ENCODE peak calls at places on chromosomes 1 and 21, in eight cellular contexts. B is RPMI8226; Z is pons; V is EL; Q is mucosa of descending colon; K is stimulated activated CD4-positive, alpha-beta T cell treated with anti-CD3 and anti-CD28 coated beads, Interleukin-2, amount 100 ng/mL, for 48 hours; J is AG08396; D is EH. F is an unnamed sample.

GRCh38 chr1:240956020-240956419 is 344.1 kb upstream of the GREM2 start:
- DNase-seq in B (no peak), K (no peak), J (no peak), V (no peak), Z (no peak), Q (no peak), D (no peak), F (no peak)

GRCh38 chr1:220012259-220012658 is 34.0 kb downstream of the EPRS1 start:
- DNase-seq in D (peak; percentile 30), V (no peak), Z (no peak), J (no peak), Q (no peak), B (no peak), K (no peak), F (no peak)

GRCh38 chr1:228095938-228096337 is 7.2 kb downstream of the C1orf35 start:
- DNase-seq in K (no peak), J (no peak), B (no peak), V (no peak), D (no peak), Q (no peak), Z (no peak), F (peak; percentile 2)

GRCh38 chr21:38959686-38960049 is 153.9 kb downstream of the ETS2 start:
- DNase-seq in D (peak; percentile 45), B (no peak), V (no peak), K (no peak), Q (peak; percentile 43), J (no peak), Z (no peak), F (no peak)

GRCh38 chr21:20999567-21000169 is 1.5 kb downstream of the NCAM2 start:
- DNase-seq in J (peak; percentile 71), Z (peak; percentile 91), D (peak; percentile 36), K (peak; percentile 54), V (peak; percentile 41), Q (no peak), B (peak; percentile 47), F (peak; percentile 18)

GRCh38 chr1:116909511-116910378 is at the start of gene PTGFRN:
- DNase-seq in K (peak; percentile 12), Q (peak; percentile 86), V (peak; percentile 65), Z (no peak), B (no peak), D (peak; percentile 53), J (peak; percentile 64), F (peak; percentile 67)

GRCh38 chr1:81296584-81296983 is 504.1 kb upstream of the ADGRL2 start:
- DNase-seq in B (no peak), J (no peak), V (peak; percentile 3), D (peak; percentile 27), K (no peak), Z (no peak), Q (no peak), F (no peak)

GRCh38 chr1:184626076-184627011 is 128.3 kb downstream of the EDEM3 start:
- DNase-seq in V (no peak), D (peak; percentile 16), Z (no peak), K (no peak), Q (no peak), B (no peak), J (no peak), F (no peak)

GRCh38 chr1:215474940-215475339 is 92.2 kb upstream of the KCTD3 start:
- DNase-seq in B (no peak), Q (no peak), D (no peak), V (no peak), Z (no peak), J (no peak), K (no peak), F (no peak)

GRCh38 chr21:39518845-39519205 is 67.1 kb downstream of the SH3BGR start:
- DNase-seq in Z (no peak), Q (no peak), J (no peak), D (no peak), B (no peak), V (no peak), K (no peak), F (no peak)

GRCh38 chr21:21406918-21407317 is 408.7 kb downstream of the NCAM2 start:
- DNase-seq in J (no peak), Z (no peak), V (peak; percentile 1), K (no peak), Q (no peak), D (no peak), B (peak; percentile 13), F (no peak)

GRCh38 chr1:52033190-52034049 is at the start of gene KTI12:
- DNase-seq in D (peak; percentile 93), K (peak; percentile 74), Z (peak; percentile 90), V (peak; percentile 91), Q (peak; percentile 88), J (peak; percentile 89), B (peak; percentile 96), F (peak; percentile 70)

GRCh38 chr1:205664399-205665108 is 15.8 kb downstream of the SLC45A3 start:
- DNase-seq in Z (no peak), J (no peak), Q (peak; percentile 68), V (no peak), B (no peak), K (no peak), D (no peak), F (no peak)

GRCh38 chr1:1264868-1265272 is 8.8 kb downstream of the UBE2J2 start:
- DNase-seq in B (no peak), Q (no peak), Z (no peak), D (peak; percentile 100), J (peak; percentile 94), K (no peak), V (peak; percentile 100), F (no peak)